ENCODE peak calls at places on chromosomes 3 and 15, in eight cellular contexts. E is activated naive CD4-positive, alpha-beta T cell treated with anti-CD3 and anti-CD28 coated beads, Interleukin-2, amount 10 ng/mL, durations not matched to agents 7 days and 5 days; K is NCI-H1436; J is psoas muscle; L is activated CD8-positive, alpha-beta T cell treated with anti-CD3 and anti-CD28 coated beads, Interleukin-2, amount 10 ng/mL, durations not matched to agents 7 days and 5 days; H is IMR-90; F is EH; Q is activated T-cell treated with anti-CD3 and anti-CD28 coated beads for 24 hours. X is an unnamed sample.

GRCh38 chr3:172112348-172113123 is 73.2 kb downstream of the FNDC3B start:
- DNase-seq in E (no peak), K (no peak), J (no peak), L (no peak), H (peak; percentile 32), F (no peak), Q (no peak), X (no peak)

GRCh38 chr15:46900992-46901391 is 816.3 kb upstream of the SEMA6D start:
- DNase-seq in E (no peak), K (no peak), J (no peak), L (no peak), H (no peak), F (peak; percentile 27), Q (no peak), X (no peak)

GRCh38 chr3:100114413-100115030 is at the start of gene FILIP1L:
- DNase-seq in E (no peak), K (no peak), J (peak; percentile 39), L (no peak), H (no peak), F (no peak), Q (no peak), X (no peak)

GRCh38 chr3:46095307-46095706 is 68.0 kb upstream of the XCR1 start:
- DNase-seq in E (no peak), K (no peak), J (no peak), L (no peak), H (no peak), F (no peak), Q (no peak), X (no peak)

GRCh38 chr15:77597804-77598453 is 34.8 kb downstream of the LINGO1 start:
- DNase-seq in E (no peak), K (no peak), J (no peak), L (no peak), H (no peak), F (no peak), Q (no peak), X (no peak)

GRCh38 chr3:129504471-129505100 is 23.9 kb upstream of the RHO start:
- DNase-seq in E (no peak), K (no peak), J (no peak), L (no peak), H (no peak), F (no peak), Q (no peak), X (no peak)

GRCh38 chr3:14047027-14047426 is 77.6 kb downstream of the CHCHD4 start:
- DNase-seq in E (no peak), K (no peak), J (no peak), L (no peak), H (no peak), F (no peak), Q (no peak), X (no peak)

GRCh38 chr15:32060706-32061105 is 30.4 kb downstream of the CHRNA7 start:
- DNase-seq in E (no peak), K (no peak), J (no peak), L (no peak), H (no peak), F (no peak), Q (no peak), X (no peak)

GRCh38 chr3:185153170-185153733 is 392 bp upstream of the C3orf70 start:
- DNase-seq in E (peak; percentile 22), K (no peak), J (peak; percentile 19), L (no peak), H (no peak), F (no peak), Q (no peak), X (no peak)

GRCh38 chr15:27686376-27686775 is 412.7 kb downstream of the OCA2 start:
- DNase-seq in E (no peak), K (no peak), J (no peak), L (no peak), H (peak; percentile 34), F (no peak), Q (no peak), X (no peak)

GRCh38 chr3:45496550-45496949 is 98.0 kb upstream of the LIMD1 start:
- DNase-seq in E (no peak), K (no peak), J (peak; percentile 64), L (no peak), H (no peak), F (no peak), Q (no peak), X (no peak)

GRCh38 chr3:47057212-47057671 is 77.8 kb downstream of the NBEAL2 start:
- DNase-seq in E (peak; percentile 63), K (no peak), J (no peak), L (peak; percentile 66), H (peak; percentile 31), F (peak; percentile 8), Q (peak; percentile 26), X (no peak)

GRCh38 chr3:183306798-183307671 is 54.0 kb downstream of the B3GNT5 start:
- DNase-seq in E (peak; percentile 40), K (no peak), J (peak; percentile 66), L (peak; percentile 51), H (peak; percentile 62), F (peak; percentile 32), Q (peak; percentile 28), X (peak; percentile 84)

GRCh38 chr3:15439476-15439875 is 12.1 kb downstream of the EAF1 start:
- DNase-seq in E (no peak), K (no peak), J (no peak), L (no peak), H (peak; percentile 66), F (peak; percentile 34), Q (no peak), X (no peak)

GRCh38 chr15:77504310-77504709 is 83.6 kb downstream of the HMG20A start:
- DNase-seq in E (no peak), K (peak; percentile 87), J (peak; percentile 37), L (no peak), H (no peak), F (no peak), Q (no peak), X (no peak)

GRCh38 chr3:171829841-171830559 is 13.1 kb upstream of the TMEM212 start:
- DNase-seq in E (no peak), K (peak; percentile 56), J (peak; percentile 76), L (no peak), H (peak; percentile 85), F (peak; percentile 81), Q (no peak), X (peak; percentile 93)

GRCh38 chr3:191762323-191762960 is 301.5 kb downstream of the PYDC2 start:
- DNase-seq in E (no peak), K (no peak), J (no peak), L (no peak), H (no peak), F (peak; percentile 36), Q (no peak), X (no peak)

GRCh38 chr3:186476044-186476468 is 68.1 kb downstream of the CRYGS start:
- DNase-seq in E (no peak), K (no peak), J (no peak), L (no peak), H (peak; percentile 20), F (no peak), Q (no peak), X (no peak)

GRCh38 chr15:60928987-60929386 is 300.1 kb downstream of the RORA start:
- DNase-seq in E (no peak), K (no peak), J (no peak), L (no peak), H (no peak), F (no peak), Q (no peak), X (no peak)

GRCh38 chr3:88150371-88150770 is 612 bp downstream of the C3orf38 start:
- DNase-seq in E (peak; percentile 41), K (no peak), J (no peak), L (peak; percentile 41), H (no peak), F (no peak), Q (peak; percentile 10), X (no peak)

GRCh38 chr15:50190723-50191122 is 8.7 kb downstream of the SLC27A2 start:
- DNase-seq in E (no peak), K (no peak), J (no peak), L (no peak), H (no peak), F (no peak), Q (no peak), X (no peak)

GRCh38 chr15:39025331-39025730 is 460.7 kb upstream of the RASGRP1 start:
- DNase-seq in E (no peak), K (no peak), J (peak; percentile 13), L (no peak), H (peak; percentile 25), F (peak; percentile 50), Q (no peak), X (no peak)

GRCh38 chr3:180744226-180744625 is 64.9 kb upstream of the CCDC39 start:
- DNase-seq in E (no peak), K (peak; percentile 99), J (no peak), L (no peak), H (no peak), F (no peak), Q (no peak), X (no peak)

GRCh38 chr3:37031115-37031682 is 37.9 kb downstream of the MLH1 start:
- DNase-seq in E (no peak), K (no peak), J (no peak), L (no peak), H (peak; percentile 13), F (peak; percentile 34), Q (no peak), X (no peak)

GRCh38 chr3:52277972-52278509 is 408 bp downstream of the WDR82 start:
- DNase-seq in E (peak; percentile 75), K (no peak), J (peak; percentile 65), L (peak; percentile 73), H (no peak), F (no peak), Q (no peak), X (peak; percentile 45)

GRCh38 chr3:50628601-50629000 is 11.7 kb downstream of the MAPKAPK3 start:
- DNase-seq in E (no peak), K (no peak), J (no peak), L (no peak), H (no peak), F (no peak), Q (no peak), X (no peak)

GRCh38 chr3:194404365-194405140 is 5.5 kb upstream of the GP5 start:
- DNase-seq in E (peak; percentile 53), K (peak; percentile 67), J (no peak), L (peak; percentile 60), H (peak; percentile 58), F (peak; percentile 67), Q (no peak), X (peak; percentile 81)

GRCh38 chr3:30878862-30879261 is 15.6 kb downstream of the GADL1 start:
- DNase-seq in E (no peak), K (no peak), J (no peak), L (no peak), H (no peak), F (no peak), Q (no peak), X (no peak)

GRCh38 chr15:51223771-51224229 is 114.6 kb downstream of the CYP19A1 start:
- DNase-seq in E (no peak), K (no peak), J (no peak), L (no peak), H (peak; percentile 66), F (peak; percentile 97), Q (no peak), X (peak; percentile 62)

GRCh38 chr15:96347181-96348111 is 16.9 kb downstream of the NR2F2 start:
- DNase-seq in E (no peak), K (no peak), J (peak; percentile 46), L (no peak), H (no peak), F (no peak), Q (no peak), X (no peak)

GRCh38 chr3:15983232-15983631 is 185.5 kb upstream of the ANKRD28 start:
- DNase-seq in E (no peak), K (no peak), J (no peak), L (no peak), H (peak; percentile 78), F (peak; percentile 88), Q (no peak), X (no peak)

GRCh38 chr3:44323341-44323955 is 15.1 kb upstream of the TCAIM start:
- DNase-seq in E (peak; percentile 70), K (peak; percentile 29), J (peak; percentile 42), L (peak; percentile 65), H (peak; percentile 71), F (peak; percentile 67), Q (peak; percentile 24), X (peak; percentile 58)

GRCh38 chr3:184110316-184110725 is 13.5 kb downstream of the HTR3E start:
- DNase-seq in E (no peak), K (no peak), J (no peak), L (no peak), H (peak; percentile 79), F (peak; percentile 49), Q (no peak), X (no peak)

GRCh38 chr3:17935217-17935616 is 192.8 kb upstream of the TBC1D5 start:
- DNase-seq in E (no peak), K (no peak), J (no peak), L (no peak), H (no peak), F (no peak), Q (no peak), X (no peak)

X was measured in HT-29.